ENCODE peak calls at places on chromosomes 2 and 18, in seven cellular contexts. C is Peyer's patch, S is heart right ventricle, I is PC-3, L is OCI-LY7, P is pancreas, T is mucosa of descending colon. F is an unnamed sample.

GRCh38 chr2:238645095-238645494 is 202.8 kb upstream of the TWIST2 start:
- DNase-seq in C (no peak), S (no peak), I (no peak), L (no peak), P (no peak), T (no peak), F (no peak)

GRCh38 chr2:227653419-227653818 is 13.2 kb upstream of the SCYGR5 start:
- DNase-seq in C (no peak), S (no peak), I (no peak), L (no peak), P (no peak), T (no peak), F (no peak)

GRCh38 chr2:68319397-68320117 is at the start of gene CNRIP1:
- DNase-seq in C (peak), S (peak), I (peak), L (no peak), P (peak), T (peak), F (peak)

GRCh38 chr2:240225116-240225515 is 84.7 kb upstream of the OTOS start:
- DNase-seq in C (peak), S (peak), I (no peak), L (no peak), P (no peak), T (peak), F (no peak)

GRCh38 chr2:381919-382833 is 94.3 kb upstream of the ALKAL2 start:
- DNase-seq in C (no peak), S (no peak), I (no peak), L (no peak), P (no peak), T (no peak), F (no peak)

GRCh38 chr2:72579595-72580180 is 246.1 kb downstream of the EXOC6B start:
- DNase-seq in C (no peak), S (no peak), I (peak), L (peak), P (no peak), T (no peak), F (peak)

GRCh38 chr2:22600166-22600565 is 784.8 kb upstream of the KLHL29 start:
- DNase-seq in C (no peak), S (no peak), I (no peak), L (no peak), P (no peak), T (no peak), F (no peak)

GRCh38 chr18:48715651-48716354 is 177.0 kb downstream of the CTIF start:
- DNase-seq in C (peak), S (no peak), I (no peak), L (peak), P (no peak), T (peak), F (no peak)

GRCh38 chr2:27494284-27494943 is 586 bp downstream of the FNDC4 start:
- DNase-seq in C (peak), S (peak), I (no peak), L (no peak), P (peak), T (no peak), F (no peak)
- TF ChIP-seq CTCF in C (no peak), S (no peak), I (no peak), L (no peak), P (no peak), T (no peak), F (peak)

GRCh38 chr2:182181381-182181780 is 195.7 kb downstream of the PPP1R1C start:
- DNase-seq in C (no peak), S (no peak), I (no peak), L (no peak), P (no peak), T (no peak), F (no peak)
- H3K4me3 ChIP-seq in C (no peak), S (no peak), I (no peak), L (no peak), P (no peak), T (no peak), F (no peak)

GRCh38 chr18:23612434-23613090 is 26.3 kb upstream of the NPC1 start:
- DNase-seq in C (no peak), S (no peak), I (no peak), L (no peak), P (no peak), T (no peak), F (no peak)

GRCh38 chr18:23614891-23615290 is 28.6 kb upstream of the NPC1 start:
- DNase-seq in C (no peak), S (no peak), I (no peak), L (no peak), P (no peak), T (no peak), F (no peak)

GRCh38 chr18:23616258-23616657 is 30.0 kb upstream of the NPC1 start:
- DNase-seq in C (no peak), S (no peak), I (no peak), L (no peak), P (no peak), T (no peak), F (no peak)

GRCh38 chr18:23617412-23618009 is 31.2 kb upstream of the NPC1 start:
- DNase-seq in C (no peak), S (no peak), I (no peak), L (no peak), P (no peak), T (no peak), F (no peak)

DNA sequence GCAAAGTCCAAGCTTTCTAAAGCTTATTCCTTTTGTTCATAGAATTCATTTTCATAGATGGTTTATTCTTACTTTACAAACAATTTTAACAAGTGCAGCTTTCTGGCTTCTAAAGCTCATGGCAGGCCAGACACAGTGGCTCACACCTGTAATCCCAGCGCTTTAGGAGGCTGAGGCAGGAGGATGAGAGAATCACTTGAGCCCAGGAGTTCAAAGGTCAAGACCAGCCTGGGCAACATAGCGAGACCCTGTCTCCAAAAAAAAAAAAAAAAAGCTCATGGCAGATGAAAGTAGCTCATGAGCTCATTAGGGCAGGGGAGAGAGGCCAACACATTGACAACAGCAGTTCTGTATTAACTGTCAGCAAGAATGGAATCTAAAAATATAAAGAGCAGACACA is 28.1 kb upstream of the NPC1 start:
- DNase-seq in C (no peak), S (no peak), I (no peak), L (no peak), P (no peak), T (no peak), F (no peak)
- TF ChIP-seq CTCF in C (no peak), S (no peak), I (no peak), L (no peak), P (no peak), T (no peak), F (no peak)

DNA sequence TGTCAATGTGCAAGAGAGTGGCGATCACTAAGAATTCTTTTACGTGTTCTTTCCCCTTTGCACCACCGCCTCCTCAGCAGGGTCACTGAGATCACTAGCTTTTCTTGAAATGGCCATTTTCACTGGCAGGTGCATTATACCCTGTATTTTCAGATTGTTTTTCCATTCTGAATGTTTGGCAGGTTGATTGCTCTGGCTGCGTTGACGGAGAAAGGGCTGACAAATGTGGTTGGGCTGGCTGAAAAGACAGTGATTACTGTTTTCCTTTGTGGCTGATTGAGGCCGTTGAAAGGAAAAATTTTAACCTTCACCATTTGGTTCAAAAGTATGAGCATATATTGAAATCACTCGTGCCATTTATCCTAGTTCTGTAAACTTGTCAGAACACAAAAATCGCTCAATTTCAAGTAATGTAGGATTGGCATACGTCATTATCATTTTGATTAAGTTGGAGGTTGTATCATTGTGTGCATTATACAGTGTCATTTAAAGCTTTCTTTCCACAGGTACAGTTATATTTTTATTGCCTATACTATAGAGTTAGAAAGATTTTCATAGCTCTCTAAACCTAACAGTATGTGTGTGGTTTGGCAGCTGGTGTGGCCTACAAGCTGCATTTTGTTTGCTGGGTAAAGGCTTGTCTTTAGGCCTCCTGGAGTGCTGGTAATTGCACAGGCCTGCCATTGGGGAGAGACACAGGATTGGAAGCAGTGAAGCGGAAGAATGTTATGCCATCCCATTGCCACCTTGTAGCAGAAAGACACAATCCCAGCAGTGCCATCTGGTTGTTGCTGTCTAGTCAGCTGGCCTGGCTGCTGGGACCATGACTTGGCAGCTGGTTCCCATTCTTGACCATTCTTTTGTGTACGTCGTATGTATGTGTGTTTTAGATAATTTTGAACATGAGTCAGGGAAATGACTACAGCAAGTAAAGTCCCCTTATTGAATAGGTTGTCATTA is 36.7 kb downstream of the DYNC1I2 start:
- DNase-seq in C (no peak), S (no peak), I (peak), L (no peak), P (no peak), T (no peak), F (no peak)
- H3K4me3 ChIP-seq in C (no peak), S (no peak), I (no peak), L (no peak), P (no peak), T (no peak), F (no peak)

GRCh38 chr18:50659091-50660003 is 99.5 kb downstream of the MAPK4 start:
- DNase-seq in C (no peak), S (no peak), I (peak), L (no peak), P (no peak), T (no peak), F (no peak)
- TF ChIP-seq CTCF in C (no peak), S (no peak), I (no peak), L (no peak), P (no peak), T (no peak), F (no peak)

GRCh38 chr2:96333708-96334107 is 1.9 kb upstream of the NCAPH start:
- DNase-seq in C (peak), S (no peak), I (no peak), L (no peak), P (no peak), T (no peak), F (no peak)
- H3K4me3 ChIP-seq in C (no peak), S (no peak), I (no peak), L (no peak), P (no peak), T (no peak), F (no peak)

GRCh38 chr2:79660552-79660951 is 147.7 kb downstream of the CTNNA2 start:
- DNase-seq in C (no peak), S (no peak), I (no peak), L (no peak), P (no peak), T (no peak), F (peak)
- TF ChIP-seq CTCF in C (no peak), S (peak), I (no peak), L (no peak), P (no peak), T (no peak), F (peak)

DNA sequence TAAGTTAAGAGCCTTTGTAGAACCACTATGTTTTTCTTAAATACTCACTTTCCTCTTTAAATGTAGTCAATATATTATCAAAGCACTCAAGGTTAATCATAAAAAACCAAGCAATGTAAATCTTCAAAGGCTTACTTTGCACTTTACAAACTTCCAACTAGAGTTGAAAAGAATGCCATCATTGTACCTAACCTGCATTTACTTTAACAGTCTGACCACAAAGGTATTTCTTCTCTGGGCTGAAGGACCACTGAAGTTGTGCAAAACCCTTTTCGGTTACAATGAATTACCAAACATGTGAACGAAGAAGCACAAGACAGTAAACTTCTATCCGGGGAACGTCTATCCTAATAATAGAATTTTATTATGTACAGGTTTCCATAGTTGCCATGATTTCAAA is 3.0 kb downstream of the HNRNPLL start:
- DNase-seq in C (no peak), S (no peak), I (peak), L (no peak), P (no peak), T (no peak), F (no peak)
- H3K4me3 ChIP-seq in C (peak), S (no peak), I (peak), L (no peak), P (no peak), T (no peak), F (peak)